ENCODE peak calls at places on chromosome 11, in seven cellular contexts. K, P, W, O, J, A and F are unnamed samples.

GRCh38 chr11:73585834-73586575 is 11.9 kb downstream of the FAM168A start:
- DNase-seq in K (no peak), P (no peak), W (no peak), O (peak), J (peak), A (no peak), F (no peak)

GRCh38 chr11:116461789-116462188 is 311.0 kb downstream of the BUD13 start:
- DNase-seq in K (no peak), P (no peak), W (no peak), O (no peak), J (no peak), A (no peak), F (no peak)

GRCh38 chr11:88544656-88545280 is 207.2 kb upstream of the CTSC start:
- DNase-seq in K (no peak), P (no peak), W (no peak), O (peak), J (peak), A (no peak), F (no peak)

GRCh38 chr11:79150320-79150719 is 290.5 kb downstream of the TENM4 start:
- DNase-seq in K (no peak), P (no peak), W (no peak), O (no peak), J (no peak), A (no peak), F (no peak)

GRCh38 chr11:128499613-128500213 is 87.6 kb downstream of the ETS1 start:
- DNase-seq in K (no peak), P (no peak), W (no peak), O (no peak), J (no peak), A (no peak), F (no peak)

GRCh38 chr11:66815646-66816045 is 27.6 kb upstream of the RCE1 start:
- DNase-seq in K (no peak), P (no peak), W (no peak), O (no peak), J (peak), A (no peak), F (no peak)

GRCh38 chr11:31815743-31816466 is 4.8 kb upstream of the PAX6 start:
- DNase-seq in K (no peak), P (no peak), W (no peak), O (peak), J (no peak), A (no peak), F (no peak)

GRCh38 chr11:131682373-131683015 is 312.1 kb downstream of the NTM start:
- DNase-seq in K (no peak), P (no peak), W (no peak), O (no peak), J (no peak), A (no peak), F (no peak)

GRCh38 chr11:108394744-108395284 is 72.5 kb downstream of the C11orf65 start:
- DNase-seq in K (no peak), P (no peak), W (no peak), O (no peak), J (no peak), A (no peak), F (no peak)